ENCODE peak calls at places on chromosome 7, in four cellular contexts. F is fibroblast of mammary gland, N is nephron progenitor cell, W is ovary. M is an unnamed sample.

GRCh38 chr7:131897790-131898165 is 341.4 kb upstream of the PODXL start:
- DNase-seq in F (no peak), N (no peak), W (no peak), M (no peak)

GRCh38 chr7:45171946-45172345 is 14.4 kb downstream of the RAMP3 start:
- DNase-seq in F (no peak), N (no peak), W (no peak), M (no peak)

GRCh38 chr7:30933124-30933893 is 21.7 kb downstream of the AQP1 start:
- DNase-seq in F (no peak), N (no peak), W (no peak), M (peak)

GRCh38 chr7:127792528-127793342 is 140.7 kb downstream of the SND1 start:
- DNase-seq in F (peak), N (peak), W (no peak), M (peak)

GRCh38 chr7:5491251-5492044 is 67.8 kb upstream of the TNRC18 start:
- DNase-seq in F (no peak), N (no peak), W (peak), M (no peak)

GRCh38 chr7:116172353-116172752 is 38.0 kb upstream of the TES start:
- DNase-seq in F (no peak), N (no peak), W (no peak), M (no peak)

GRCh38 chr7:145169908-145170307 is 334.1 kb upstream of the TPK1 start:
- DNase-seq in F (no peak), N (no peak), W (no peak), M (no peak)

GRCh38 chr7:158016171-158017087 is 571.2 kb downstream of the PTPRN2 start:
- DNase-seq in F (no peak), N (no peak), W (no peak), M (peak)

GRCh38 chr7:80724249-80724871 is 85.9 kb downstream of the CD36 start:
- DNase-seq in F (peak), N (no peak), W (no peak), M (no peak)

GRCh38 chr7:154909241-154910105 is 93.5 kb downstream of the PAXIP1 start:
- DNase-seq in F (no peak), N (no peak), W (no peak), M (no peak)

GRCh38 chr7:98130959-98131358 is 24.3 kb downstream of the LMTK2 start:
- DNase-seq in F (no peak), N (no peak), W (no peak), M (no peak)

GRCh38 chr7:116671681-116672595 is at the start of gene MET:
- DNase-seq in F (peak), N (peak), W (peak), M (peak)

GRCh38 chr7:2523941-2524807 is 4.6 kb downstream of the LFNG start:
- DNase-seq in F (peak), N (no peak), W (no peak), M (peak)

GRCh38 chr7:28530175-28531142 is 118.1 kb downstream of the CREB5 start:
- DNase-seq in F (no peak), N (no peak), W (no peak), M (no peak)

GRCh38 chr7:114100810-114101209 is 182.0 kb upstream of the PPP1R3A start:
- DNase-seq in F (no peak), N (no peak), W (no peak), M (no peak)

GRCh38 chr7:102975854-102976253 is 63.1 kb downstream of the LRRC17 start:
- DNase-seq in F (no peak), N (no peak), W (no peak), M (no peak)

GRCh38 chr7:152419473-152420429 is 16.1 kb downstream of the KMT2C start:
- DNase-seq in F (no peak), N (no peak), W (no peak), M (no peak)

GRCh38 chr7:46179211-46179610 is 258.1 kb upstream of the IGFBP3 start:
- DNase-seq in F (peak), N (no peak), W (no peak), M (no peak)

GRCh38 chr7:116177009-116177408 is 33.3 kb upstream of the TES start:
- DNase-seq in F (peak), N (no peak), W (no peak), M (no peak)

GRCh38 chr7:32890010-32890552 is 1.5 kb downstream of the KBTBD2 start:
- DNase-seq in F (peak), N (no peak), W (no peak), M (no peak)

GRCh38 chr7:148253629-148254028 is 336.9 kb upstream of the C7orf33 start:
- DNase-seq in F (no peak), N (no peak), W (no peak), M (no peak)

GRCh38 chr7:84149573-84149972 is 45.0 kb downstream of the SEMA3A start:
- DNase-seq in F (no peak), N (no peak), W (no peak), M (no peak)

GRCh38 chr7:152553671-152554317 is 118.0 kb upstream of the KMT2C start:
- DNase-seq in F (no peak), N (no peak), W (no peak), M (no peak)

GRCh38 chr7:90766814-90767564 is 170.9 kb downstream of the CDK14 start:
- DNase-seq in F (peak), N (peak), W (peak), M (peak)

GRCh38 chr7:106346167-106346677 is 61.4 kb upstream of the NAMPT start:
- DNase-seq in F (no peak), N (no peak), W (no peak), M (no peak)

GRCh38 chr7:13117103-13117502 is 429.7 kb downstream of the ARL4A start:
- DNase-seq in F (peak), N (no peak), W (no peak), M (no peak)

GRCh38 chr7:25351761-25352160 is 123.5 kb upstream of the NPVF start:
- DNase-seq in F (no peak), N (no peak), W (no peak), M (no peak)

GRCh38 chr7:44761207-44762161 is 12.8 kb downstream of the ZMIZ2 start:
- DNase-seq in F (peak), N (no peak), W (peak), M (peak)

GRCh38 chr7:123367508-123368122 is 166.8 kb downstream of the IQUB start:
- DNase-seq in F (peak), N (peak), W (no peak), M (no peak)

GRCh38 chr7:157136372-157136771 is 2.4 kb upstream of the UBE3C start:
- DNase-seq in F (peak), N (no peak), W (no peak), M (no peak)

GRCh38 chr7:936131-937054 is 18.1 kb downstream of the ADAP1 start:
- DNase-seq in F (peak), N (no peak), W (no peak), M (no peak)

GRCh38 chr7:1387261-1387660 is 72.0 kb downstream of the MICALL2 start:
- DNase-seq in F (no peak), N (no peak), W (no peak), M (no peak)

DNA sequence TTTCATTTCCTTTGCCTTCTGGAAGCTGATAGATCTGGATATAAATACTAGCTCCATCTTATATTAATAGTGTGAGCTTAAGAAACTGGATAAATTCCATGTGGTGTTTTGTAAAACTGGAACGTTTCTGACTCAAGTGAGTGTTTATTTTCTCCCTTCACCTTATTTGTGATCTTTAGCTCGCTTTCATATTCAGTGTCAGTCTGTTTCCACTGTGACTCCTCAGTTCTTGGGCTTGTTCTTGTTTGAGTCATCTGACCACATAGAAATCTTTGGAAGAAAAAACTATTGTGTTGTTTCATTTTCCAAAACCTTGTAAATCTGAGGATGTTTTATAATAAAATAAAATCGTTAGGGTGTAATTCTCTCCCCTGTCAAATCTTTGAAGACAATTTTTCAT is 186.4 kb downstream of the POLR1F start:
- DNase-seq in F (peak), N (no peak), W (no peak), M (no peak)
- TF ChIP-seq CTCF in F (no peak), N (no peak), W (no peak), M (no peak)

GRCh38 chr7:74164985-74165456 is 9.1 kb upstream of the EIF4H start:
- DNase-seq in F (no peak), N (peak), W (peak), M (peak)
- TF ChIP-seq CTCF in F (peak), N (peak), W (peak), M (peak)

GRCh38 chr7:7496326-7496725 is 39.3 kb downstream of the COL28A1 start:
- DNase-seq in F (no peak), N (no peak), W (no peak), M (no peak)
- TF ChIP-seq CTCF in F (no peak), N (no peak), W (no peak), M (no peak)

DNA sequence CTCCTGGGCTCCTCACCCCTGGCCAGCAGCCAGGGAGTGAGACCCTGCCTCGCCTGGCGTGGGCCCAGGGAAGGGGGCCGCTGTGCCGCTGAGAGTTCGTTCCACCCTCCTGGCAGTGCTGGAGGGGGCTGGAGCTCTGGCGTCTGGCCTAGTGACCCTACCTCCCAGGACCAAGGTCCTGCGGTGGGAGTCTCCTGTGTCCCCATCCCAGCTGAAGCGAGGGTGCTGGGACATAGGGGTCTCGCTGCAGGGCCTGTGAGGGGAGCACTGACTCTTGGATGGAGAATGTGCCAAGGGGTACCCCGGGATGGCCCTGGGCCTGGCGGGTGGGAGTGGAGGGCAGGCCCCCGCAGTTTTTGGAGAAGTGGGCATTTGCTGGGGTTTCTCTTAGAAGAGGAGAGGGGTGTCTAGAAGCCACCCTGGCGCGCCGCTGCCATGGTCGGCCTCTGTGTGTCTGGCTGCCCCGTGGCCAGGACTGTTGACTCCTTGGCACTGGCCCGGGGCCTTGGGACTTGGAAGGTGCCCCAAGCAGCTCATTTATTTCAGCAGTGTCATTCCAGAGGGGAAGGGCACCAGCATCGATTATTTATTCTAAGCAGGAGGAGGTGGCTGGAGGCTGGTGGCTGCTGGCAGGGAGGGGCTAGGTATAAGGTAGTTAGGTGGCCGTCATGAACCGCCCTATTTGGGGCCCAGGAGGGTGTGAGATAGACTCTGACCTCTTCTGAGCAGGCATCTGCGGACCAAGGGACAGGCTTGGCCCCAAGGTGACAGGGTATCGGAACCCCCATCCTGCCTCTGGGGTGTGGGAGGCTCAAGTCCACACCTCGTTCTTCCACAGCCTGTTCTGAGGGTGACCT is 1.5 kb downstream of the GTF2IRD1 start:
- DNase-seq in F (no peak), N (peak), W (peak), M (peak)
- TF ChIP-seq CTCF in F (no peak), N (no peak), W (no peak), M (no peak)

GRCh38 chr7:74493295-74493694 is 39.6 kb downstream of the GTF2IRD1 start:
- DNase-seq in F (no peak), N (no peak), W (no peak), M (no peak)

GRCh38 chr7:74495112-74495880 is 41.6 kb downstream of the GTF2IRD1 start:
- DNase-seq in F (no peak), N (no peak), W (no peak), M (no peak)

GRCh38 chr7:74496272-74496671 is 42.6 kb downstream of the GTF2IRD1 start:
- DNase-seq in F (no peak), N (no peak), W (no peak), M (no peak)

GRCh38 chr7:74490546-74490945 is 36.8 kb downstream of the GTF2IRD1 start:
- DNase-seq in F (no peak), N (no peak), W (peak), M (no peak)

GRCh38 chr7:74494076-74494548 is 40.4 kb downstream of the GTF2IRD1 start:
- DNase-seq in F (peak), N (no peak), W (no peak), M (no peak)
- TF ChIP-seq CTCF in F (no peak), N (no peak), W (no peak), M (no peak)

DNA sequence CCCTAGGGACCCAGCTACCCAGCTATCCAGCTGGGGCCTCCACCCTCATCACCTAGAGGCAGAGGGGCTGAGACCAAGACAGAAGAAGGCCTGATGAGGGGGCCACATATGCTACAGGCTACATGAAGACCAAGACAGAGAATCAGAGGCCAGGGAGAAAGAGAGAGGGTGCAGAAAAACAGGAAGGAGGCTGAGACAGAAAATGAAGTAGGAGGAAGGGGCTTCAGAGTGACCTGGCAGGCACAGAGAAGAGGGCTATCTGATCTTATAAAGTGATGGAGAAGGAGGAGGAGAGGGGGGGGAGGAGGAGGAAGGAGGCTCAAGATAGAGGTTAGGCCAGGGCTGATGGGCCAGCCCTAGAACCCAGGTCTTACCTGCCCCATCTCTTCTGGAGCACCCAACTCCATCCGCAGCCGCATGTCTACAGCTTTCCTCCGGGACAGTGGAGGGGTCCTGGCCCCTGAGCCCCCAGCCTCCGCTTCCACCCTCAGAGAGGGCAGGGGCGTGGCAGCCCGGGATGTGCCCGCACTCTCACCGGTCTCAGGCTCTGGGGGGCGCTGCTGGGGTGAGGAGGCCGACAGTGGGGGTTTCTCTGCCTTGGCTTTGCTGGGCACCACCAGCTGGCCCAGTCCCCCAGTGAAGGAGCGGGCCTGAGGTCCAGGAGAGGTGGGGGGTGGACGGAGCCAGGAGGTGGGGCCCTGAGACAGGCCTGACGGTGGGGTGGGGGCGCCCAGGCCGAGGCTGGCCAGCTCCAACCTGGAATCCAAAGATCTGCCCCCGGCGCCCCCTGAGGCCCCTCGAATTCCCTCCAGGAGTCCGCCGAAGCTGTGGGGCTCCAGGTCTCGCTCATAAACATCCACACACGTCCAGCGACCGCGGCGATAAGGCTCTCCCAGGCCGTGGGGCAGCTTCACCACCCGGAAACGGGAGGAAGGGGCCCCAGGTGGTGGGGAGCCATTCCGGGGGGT is 1.8 kb downstream of the TSC22D4 start:
- DNase-seq in F (no peak), N (no peak), W (no peak), M (no peak)
- TF ChIP-seq CTCF in F (peak), N (no peak), W (no peak), M (no peak)

DNA sequence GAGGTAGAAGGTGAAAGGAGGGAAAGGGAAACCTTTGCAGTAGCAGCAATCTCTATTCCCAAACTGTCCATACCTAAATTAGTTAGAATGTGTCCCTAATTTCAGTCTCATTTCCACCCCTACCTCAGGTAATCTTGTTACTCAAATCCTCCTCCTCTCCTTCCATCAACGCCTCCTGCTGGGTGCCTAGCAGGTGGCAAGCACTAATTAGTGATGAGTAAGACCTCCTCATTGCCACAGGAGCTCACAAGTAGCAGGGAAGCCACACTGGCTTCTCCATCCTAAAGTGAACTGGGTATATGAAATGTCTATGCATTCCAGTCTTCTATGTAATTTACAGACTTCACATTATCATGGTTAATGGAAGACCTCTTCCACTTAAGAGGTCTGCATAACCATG is 25.7 kb upstream of the FAM133B start:
- DNase-seq in F (no peak), N (no peak), W (no peak), M (no peak)
- TF ChIP-seq CTCF in F (no peak), N (no peak), W (no peak), M (no peak)

GRCh38 chr7:23542752-23543151 is 11.0 kb upstream of the TRA2A start:
- DNase-seq in F (no peak), N (no peak), W (no peak), M (no peak)

GRCh38 chr7:23547662-23548061 is 15.9 kb upstream of the TRA2A start:
- DNase-seq in F (no peak), N (no peak), W (no peak), M (no peak)

GRCh38 chr7:23545493-23545892 is 13.7 kb upstream of the TRA2A start:
- DNase-seq in F (no peak), N (no peak), W (no peak), M (no peak)

GRCh38 chr7:23546897-23547572 is 15.3 kb upstream of the TRA2A start:
- DNase-seq in F (peak), N (peak), W (peak), M (peak)

GRCh38 chr7:23544913-23545354 is 13.2 kb upstream of the TRA2A start:
- DNase-seq in F (peak), N (no peak), W (no peak), M (peak)
- TF ChIP-seq CTCF in F (peak), N (peak), W (no peak), M (peak)

M was measured in pancreas.